ENCODE peak calls at places on chromosomes 12 and 14, in nine cellular contexts. O is A549; Z is cardiac septum; A is hypothalamus; V is fibroblast of lung; E is activated CD8-positive, alpha-beta memory T cell treated with anti-CD3 and anti-CD28 coated beads, Interleukin-2, amount 50 U/mL, for 4 hours; W is lung microvascular endothelial cell; D is hepatic stellate cell; S is prostate gland. C is an unnamed sample.
A peak's percentile ranks its signal among the peaks of the same experiment; 100 is the strongest.

GRCh38 chr14:97172644-97173043 is 375.5 kb downstream of the VRK1 start:
- DNase-seq in O (no peak), Z (no peak), A (no peak), V (no peak), E (no peak), W (no peak), D (no peak), S (no peak), C (no peak)

GRCh38 chr12:118773956-118774723 is 207.2 kb upstream of the SRRM4 start:
- DNase-seq in O (no peak), Z (no peak), A (peak; percentile 38), V (no peak), E (no peak), W (no peak), D (no peak), S (no peak), C (no peak)

GRCh38 chr14:85437143-85437542 is 92.8 kb upstream of the FLRT2 start:
- DNase-seq in O (peak; percentile 88), Z (no peak), A (no peak), V (peak; percentile 96), E (no peak), W (peak; percentile 71), D (no peak), S (peak; percentile 6), C (no peak)

GRCh38 chr12:132162508-132163031 is 18.3 kb downstream of the NOC4L start:
- DNase-seq in O (no peak), Z (no peak), A (peak; percentile 14), V (peak; percentile 85), E (no peak), W (peak; percentile 75), D (peak; percentile 88), S (no peak), C (peak; percentile 16)

GRCh38 chr12:12839886-12840285 is 26.7 kb downstream of the DDX47 start:
- DNase-seq in O (peak; percentile 76), Z (no peak), A (no peak), V (peak; percentile 85), E (no peak), W (peak; percentile 93), D (peak; percentile 76), S (no peak), C (peak; percentile 78)

GRCh38 chr12:131755305-131756113 is 44.6 kb downstream of the SFSWAP start:
- DNase-seq in O (peak; percentile 78), Z (peak; percentile 9), A (no peak), V (no peak), E (no peak), W (peak; percentile 39), D (peak; percentile 16), S (no peak), C (no peak)

GRCh38 chr12:106675651-106676435 is 93.0 kb downstream of the RFX4 start:
- DNase-seq in O (no peak), Z (no peak), A (no peak), V (no peak), E (no peak), W (no peak), D (no peak), S (no peak), C (no peak)

GRCh38 chr14:89899917-89900680 is 54.4 kb downstream of the EFCAB11 start:
- DNase-seq in O (no peak), Z (no peak), A (no peak), V (no peak), E (no peak), W (peak; percentile 51), D (peak; percentile 22), S (no peak), C (no peak)

GRCh38 chr14:72568296-72568992 is 325.5 kb downstream of the DPF3 start:
- DNase-seq in O (no peak), Z (peak; percentile 67), A (no peak), V (no peak), E (no peak), W (no peak), D (no peak), S (no peak), C (no peak)

GRCh38 chr12:120687570-120688289 is 781 bp downstream of the MLEC start:
- DNase-seq in O (no peak), Z (no peak), A (no peak), V (peak; percentile 29), E (peak; percentile 37), W (peak; percentile 47), D (no peak), S (no peak), C (no peak)

GRCh38 chr14:54933006-54933405 is 30.4 kb upstream of the GCH1 start:
- DNase-seq in O (no peak), Z (no peak), A (no peak), V (no peak), E (no peak), W (no peak), D (no peak), S (no peak), C (no peak)

GRCh38 chr14:85991156-85991555 is 461.2 kb downstream of the FLRT2 start:
- DNase-seq in O (peak; percentile 1), Z (no peak), A (no peak), V (peak; percentile 5), E (no peak), W (no peak), D (no peak), S (no peak), C (no peak)

GRCh38 chr12:29317556-29318363 is 63.2 kb downstream of the ERGIC2 start:
- DNase-seq in O (peak; percentile 69), Z (no peak), A (peak; percentile 2), V (peak; percentile 40), E (peak; percentile 22), W (peak; percentile 83), D (peak; percentile 33), S (peak; percentile 16), C (peak; percentile 16)

GRCh38 chr12:6312529-6313325 is 2.2 kb downstream of the PLEKHG6 start:
- DNase-seq in O (no peak), Z (no peak), A (no peak), V (no peak), E (no peak), W (no peak), D (peak; percentile 75), S (peak; percentile 69), C (peak; percentile 42)

GRCh38 chr12:46531804-46532203 is 159.2 kb upstream of the SLC38A2 start:
- DNase-seq in O (no peak), Z (no peak), A (no peak), V (no peak), E (no peak), W (no peak), D (no peak), S (no peak), C (no peak)

GRCh38 chr14:97713023-97713422 is 915.8 kb downstream of the VRK1 start:
- DNase-seq in O (peak; percentile 33), Z (no peak), A (no peak), V (peak; percentile 57), E (no peak), W (no peak), D (no peak), S (no peak), C (peak; percentile 50)

GRCh38 chr12:64681200-64682052 is 71.1 kb downstream of the RASSF3 start:
- DNase-seq in O (no peak), Z (peak; percentile 70), A (no peak), V (no peak), E (no peak), W (no peak), D (no peak), S (no peak), C (no peak)

GRCh38 chr12:73185403-73185802 is 913.2 kb downstream of the TRHDE start:
- DNase-seq in O (no peak), Z (no peak), A (no peak), V (no peak), E (no peak), W (no peak), D (no peak), S (no peak), C (no peak)

GRCh38 chr12:12717586-12718381 is 616 bp downstream of the CDKN1B start:
- DNase-seq in O (peak; percentile 46), Z (no peak), A (no peak), V (peak; percentile 11), E (peak; percentile 25), W (peak; percentile 50), D (peak; percentile 32), S (no peak), C (no peak)

C was measured in T1000.